ENCODE peak calls at places on chromosomes 13 and 19, in nine cellular contexts. S, O, P, K, R, Y, V, H and G are unnamed samples.

GRCh38 chr19:20279516-20279915 is 112.5 kb downstream of the ZNF486 start:
- DNase-seq in R (no peak), Y (no peak), S (no peak), P (no peak), K (no peak), V (no peak), H (no peak), O (no peak), G (no peak)

GRCh38 chr13:64457976-64458375 is 2772.2 kb downstream of the PCDH9 start:
- DNase-seq in Y (no peak), P (no peak), H (no peak), O (no peak), S (peak), K (no peak), V (no peak), R (no peak), G (no peak)

GRCh38 chr13:23561261-23561660 is 9.0 kb upstream of the TNFRSF19 start:
- DNase-seq in K (no peak), R (no peak), P (no peak), S (no peak), O (no peak), H (no peak), V (no peak), Y (no peak), G (no peak)

GRCh38 chr13:91270031-91270430 is 77.5 kb upstream of the MIR17HG start:
- DNase-seq in P (no peak), R (no peak), H (no peak), Y (no peak), S (no peak), K (no peak), O (no peak), V (no peak), G (peak)

GRCh38 chr19:37936166-37936565 is 29.2 kb downstream of the SIPA1L3 start:
- DNase-seq in Y (no peak), V (no peak), S (no peak), K (no peak), R (no peak), O (no peak), P (no peak), H (no peak), G (no peak)

GRCh38 chr13:100339411-100339935 is 249.1 kb downstream of the GGACT start:
- DNase-seq in V (no peak), S (no peak), O (no peak), H (no peak), Y (no peak), P (no peak), R (no peak), K (no peak), G (no peak)

GRCh38 chr13:34347784-34348573 is 530.0 kb downstream of the RFC3 start:
- DNase-seq in P (no peak), H (no peak), Y (no peak), S (peak), R (no peak), O (no peak), K (no peak), V (no peak), G (no peak)

GRCh38 chr19:38142176-38143035 is 81.6 kb downstream of the DPF1 start:
- DNase-seq in K (no peak), R (peak), Y (no peak), H (no peak), P (no peak), V (no peak), S (peak), O (peak), G (no peak)

GRCh38 chr19:27858981-27859581 is 1353.9 kb downstream of the UQCRFS1 start:
- DNase-seq in R (no peak), S (no peak), K (no peak), P (no peak), H (no peak), V (no peak), O (no peak), Y (no peak), G (no peak)

GRCh38 chr13:113421673-113422270 is 31.5 kb downstream of the ADPRHL1 start:
- DNase-seq in S (peak), K (no peak), P (peak), O (peak), Y (no peak), V (no peak), R (no peak), H (peak), G (no peak)